ENCODE peak calls at places on chromosomes 3 and 15, in eight cellular contexts. One of them, this sample, is unnamed.

GRCh38 chr3:9324944-9325343 is 37.9 kb upstream of the THUMPD3 start:
- DNase-seq in CD8-positive, alpha-beta memory T cell: no peak
- DNase-seq in heart left ventricle: no peak
- DNase-seq in testis: no peak
- DNase-seq in fibroblast of lung: no peak
- DNase-seq in tibial nerve: no peak
- DNase-seq in AG04450: no peak
- DNase-seq in GM23338: no peak
- DNase-seq in this sample: no peak

GRCh38 chr15:39589193-39589814 is 8.4 kb downstream of the THBS1 start:
- DNase-seq in CD8-positive, alpha-beta memory T cell: no peak
- DNase-seq in heart left ventricle: no peak
- DNase-seq in testis: no peak
- DNase-seq in fibroblast of lung: no peak
- DNase-seq in tibial nerve: no peak
- DNase-seq in AG04450: no peak
- DNase-seq in GM23338: no peak
- DNase-seq in this sample: no peak

GRCh38 chr3:119302697-119303630 is 8.8 kb downstream of the ARHGAP31 start:
- DNase-seq in CD8-positive, alpha-beta memory T cell: no peak
- DNase-seq in heart left ventricle: no peak
- DNase-seq in testis: no peak
- DNase-seq in fibroblast of lung: no peak
- DNase-seq in tibial nerve: no peak
- DNase-seq in AG04450: no peak
- DNase-seq in GM23338: no peak
- DNase-seq in this sample: no peak

GRCh38 chr3:108221403-108221802 is 821 bp downstream of the IFT57 start:
- DNase-seq in CD8-positive, alpha-beta memory T cell: no peak
- DNase-seq in heart left ventricle: no peak
- DNase-seq in testis: no peak
- DNase-seq in fibroblast of lung: no peak
- DNase-seq in tibial nerve: no peak
- DNase-seq in AG04450: no peak
- DNase-seq in GM23338: no peak
- DNase-seq in this sample: peak

GRCh38 chr3:52682016-52682415 is 3.7 kb downstream of the PBRM1 start:
- DNase-seq in CD8-positive, alpha-beta memory T cell: no peak
- DNase-seq in heart left ventricle: peak
- DNase-seq in testis: peak
- DNase-seq in fibroblast of lung: peak
- DNase-seq in tibial nerve: no peak
- DNase-seq in AG04450: no peak
- DNase-seq in GM23338: peak
- DNase-seq in this sample: no peak

GRCh38 chr3:106533097-106533496 is 664.3 kb upstream of the CBLB start:
- DNase-seq in CD8-positive, alpha-beta memory T cell: no peak
- DNase-seq in heart left ventricle: no peak
- DNase-seq in testis: no peak
- DNase-seq in fibroblast of lung: no peak
- DNase-seq in tibial nerve: no peak
- DNase-seq in AG04450: no peak
- DNase-seq in GM23338: no peak
- DNase-seq in this sample: no peak

GRCh38 chr15:74843891-74844299 is 939 bp upstream of the ULK3 start:
- DNase-seq in CD8-positive, alpha-beta memory T cell: no peak
- DNase-seq in heart left ventricle: no peak
- DNase-seq in testis: no peak
- DNase-seq in fibroblast of lung: no peak
- DNase-seq in tibial nerve: no peak
- DNase-seq in AG04450: no peak
- DNase-seq in GM23338: no peak
- DNase-seq in this sample: no peak

GRCh38 chr15:42955518-42955917 is 34.9 kb upstream of the TTBK2 start:
- DNase-seq in CD8-positive, alpha-beta memory T cell: no peak
- DNase-seq in heart left ventricle: no peak
- DNase-seq in testis: no peak
- DNase-seq in fibroblast of lung: peak
- DNase-seq in tibial nerve: no peak
- DNase-seq in AG04450: peak
- DNase-seq in GM23338: no peak
- DNase-seq in this sample: no peak

GRCh38 chr15:25903024-25903581 is 40.0 kb upstream of the ATP10A start:
- DNase-seq in CD8-positive, alpha-beta memory T cell: no peak
- DNase-seq in heart left ventricle: no peak
- DNase-seq in testis: no peak
- DNase-seq in fibroblast of lung: peak
- DNase-seq in tibial nerve: no peak
- DNase-seq in AG04450: no peak
- DNase-seq in GM23338: no peak
- DNase-seq in this sample: no peak

GRCh38 chr3:123371859-123372767 is 76.8 kb downstream of the ADCY5 start:
- DNase-seq in CD8-positive, alpha-beta memory T cell: no peak
- DNase-seq in heart left ventricle: no peak
- DNase-seq in testis: no peak
- DNase-seq in fibroblast of lung: no peak
- DNase-seq in tibial nerve: no peak
- DNase-seq in AG04450: no peak
- DNase-seq in GM23338: no peak
- DNase-seq in this sample: no peak

DNA sequence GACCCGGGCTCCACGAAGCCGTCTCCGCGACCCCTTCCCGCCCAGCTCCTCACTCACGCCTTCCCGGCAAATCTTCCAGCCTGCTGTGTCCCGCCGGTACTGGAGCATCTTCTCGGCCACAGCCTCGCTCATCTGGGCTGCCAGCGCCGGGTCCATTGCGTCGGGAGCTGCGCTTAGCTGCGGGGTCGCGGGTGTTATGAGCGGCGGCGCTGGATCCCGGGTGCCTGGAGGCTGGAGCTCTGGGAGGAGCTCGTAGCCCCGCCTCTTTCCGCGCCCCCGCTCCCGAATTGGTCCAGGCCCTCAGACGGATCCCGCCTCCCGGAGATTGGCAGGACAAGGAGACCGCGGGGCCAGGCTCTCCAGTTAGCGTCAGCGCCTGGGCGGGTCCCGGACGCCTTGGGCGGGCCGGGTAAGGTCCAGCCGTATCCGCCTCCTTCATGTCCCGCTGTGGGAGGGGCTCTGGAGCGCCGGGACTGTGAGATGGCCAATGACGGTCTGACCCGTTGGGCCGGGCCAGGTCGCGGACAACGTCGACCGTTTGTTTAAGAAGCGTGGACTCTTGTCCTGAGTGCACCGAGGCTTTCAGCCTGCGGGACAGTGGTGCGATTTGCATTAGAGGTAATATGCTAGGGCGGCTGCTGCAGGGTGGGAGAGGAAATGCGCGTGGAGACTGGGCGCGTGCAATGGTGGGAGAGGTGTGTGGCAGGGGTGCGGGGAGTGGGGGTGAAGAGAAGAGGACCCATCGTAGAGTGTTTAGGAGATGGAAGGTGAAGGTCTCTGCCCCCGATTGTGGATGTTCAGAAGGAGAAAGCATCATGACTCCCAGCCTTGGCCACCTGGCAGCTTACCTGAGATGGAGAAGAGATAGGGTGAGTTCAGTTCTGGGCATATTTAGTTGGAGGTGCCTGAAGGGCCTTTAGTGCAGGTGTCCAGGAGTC is at the start of gene STARD5:
- DNase-seq in CD8-positive, alpha-beta memory T cell: peak
- DNase-seq in heart left ventricle: peak
- DNase-seq in testis: peak
- DNase-seq in fibroblast of lung: peak
- DNase-seq in tibial nerve: peak
- DNase-seq in AG04450: peak
- DNase-seq in GM23338: peak
- DNase-seq in this sample: peak
- H3K27ac ChIP-seq in CD8-positive, alpha-beta memory T cell: peak
- H3K27ac ChIP-seq in heart left ventricle: no peak
- H3K27ac ChIP-seq in testis: peak
- H3K27ac ChIP-seq in fibroblast of lung: peak
- H3K27ac ChIP-seq in tibial nerve: peak
- H3K27ac ChIP-seq in AG04450: peak
- H3K27ac ChIP-seq in GM23338: no peak
- H3K27ac ChIP-seq in this sample: no peak

GRCh38 chr3:148792540-148792939 is 35.1 kb upstream of the CPB1 start:
- DNase-seq in CD8-positive, alpha-beta memory T cell: no peak
- DNase-seq in heart left ventricle: no peak
- DNase-seq in testis: no peak
- DNase-seq in fibroblast of lung: no peak
- DNase-seq in tibial nerve: no peak
- DNase-seq in AG04450: no peak
- DNase-seq in GM23338: no peak
- DNase-seq in this sample: no peak

GRCh38 chr3:148790841-148791240 is 36.8 kb upstream of the CPB1 start:
- DNase-seq in CD8-positive, alpha-beta memory T cell: no peak
- DNase-seq in heart left ventricle: peak
- DNase-seq in testis: peak
- DNase-seq in fibroblast of lung: peak
- DNase-seq in tibial nerve: peak
- DNase-seq in AG04450: no peak
- DNase-seq in GM23338: no peak
- DNase-seq in this sample: no peak

GRCh38 chr3:148790370-148790769 is 37.2 kb upstream of the CPB1 start:
- DNase-seq in CD8-positive, alpha-beta memory T cell: no peak
- DNase-seq in heart left ventricle: no peak
- DNase-seq in testis: no peak
- DNase-seq in fibroblast of lung: no peak
- DNase-seq in tibial nerve: no peak
- DNase-seq in AG04450: no peak
- DNase-seq in GM23338: no peak
- DNase-seq in this sample: no peak

GRCh38 chr3:148791955-148792354 is 35.7 kb upstream of the CPB1 start:
- DNase-seq in CD8-positive, alpha-beta memory T cell: no peak
- DNase-seq in heart left ventricle: no peak
- DNase-seq in testis: no peak
- DNase-seq in fibroblast of lung: no peak
- DNase-seq in tibial nerve: no peak
- DNase-seq in AG04450: no peak
- DNase-seq in GM23338: no peak
- DNase-seq in this sample: peak

GRCh38 chr3:148791296-148791695 is 36.3 kb upstream of the CPB1 start:
- DNase-seq in CD8-positive, alpha-beta memory T cell: no peak
- DNase-seq in heart left ventricle: peak
- DNase-seq in testis: no peak
- DNase-seq in fibroblast of lung: peak
- DNase-seq in tibial nerve: peak
- DNase-seq in AG04450: no peak
- DNase-seq in GM23338: no peak
- DNase-seq in this sample: no peak
- H3K27ac ChIP-seq in CD8-positive, alpha-beta memory T cell: no peak
- H3K27ac ChIP-seq in heart left ventricle: no peak
- H3K27ac ChIP-seq in testis: no peak
- H3K27ac ChIP-seq in fibroblast of lung: no peak
- H3K27ac ChIP-seq in tibial nerve: no peak
- H3K27ac ChIP-seq in AG04450: no peak
- H3K27ac ChIP-seq in GM23338: no peak
- H3K27ac ChIP-seq in this sample: no peak

GRCh38 chr3:11379824-11380281 is 107.7 kb downstream of the ATG7 start:
- DNase-seq in CD8-positive, alpha-beta memory T cell: no peak
- DNase-seq in heart left ventricle: no peak
- DNase-seq in testis: no peak
- DNase-seq in fibroblast of lung: peak
- DNase-seq in tibial nerve: no peak
- DNase-seq in AG04450: no peak
- DNase-seq in GM23338: no peak
- DNase-seq in this sample: no peak

GRCh38 chr3:11379238-11379823 is 107.1 kb downstream of the ATG7 start:
- DNase-seq in CD8-positive, alpha-beta memory T cell: no peak
- DNase-seq in heart left ventricle: no peak
- DNase-seq in testis: no peak
- DNase-seq in fibroblast of lung: peak
- DNase-seq in tibial nerve: no peak
- DNase-seq in AG04450: no peak
- DNase-seq in GM23338: peak
- DNase-seq in this sample: peak

GRCh38 chr3:11382146-11382545 is 109.9 kb downstream of the ATG7 start:
- DNase-seq in CD8-positive, alpha-beta memory T cell: no peak
- DNase-seq in heart left ventricle: no peak
- DNase-seq in testis: no peak
- DNase-seq in fibroblast of lung: no peak
- DNase-seq in tibial nerve: no peak
- DNase-seq in AG04450: no peak
- DNase-seq in GM23338: no peak
- DNase-seq in this sample: no peak

GRCh38 chr3:11381563-11381962 is 109.4 kb downstream of the ATG7 start:
- DNase-seq in CD8-positive, alpha-beta memory T cell: no peak
- DNase-seq in heart left ventricle: no peak
- DNase-seq in testis: no peak
- DNase-seq in fibroblast of lung: no peak
- DNase-seq in tibial nerve: no peak
- DNase-seq in AG04450: no peak
- DNase-seq in GM23338: no peak
- DNase-seq in this sample: peak

GRCh38 chr3:11380314-11380713 is 108.1 kb downstream of the ATG7 start:
- DNase-seq in CD8-positive, alpha-beta memory T cell: no peak
- DNase-seq in heart left ventricle: no peak
- DNase-seq in testis: no peak
- DNase-seq in fibroblast of lung: peak
- DNase-seq in tibial nerve: no peak
- DNase-seq in AG04450: no peak
- DNase-seq in GM23338: no peak
- DNase-seq in this sample: no peak
- H3K27ac ChIP-seq in CD8-positive, alpha-beta memory T cell: no peak
- H3K27ac ChIP-seq in heart left ventricle: no peak
- H3K27ac ChIP-seq in testis: peak
- H3K27ac ChIP-seq in fibroblast of lung: peak
- H3K27ac ChIP-seq in tibial nerve: peak
- H3K27ac ChIP-seq in AG04450: no peak
- H3K27ac ChIP-seq in GM23338: no peak
- H3K27ac ChIP-seq in this sample: peak

GRCh38 chr15:84765675-84766074 is 17.3 kb downstream of the ZNF592 start:
- DNase-seq in CD8-positive, alpha-beta memory T cell: no peak
- DNase-seq in heart left ventricle: no peak
- DNase-seq in testis: no peak
- DNase-seq in fibroblast of lung: no peak
- DNase-seq in tibial nerve: no peak
- DNase-seq in AG04450: no peak
- DNase-seq in GM23338: no peak
- DNase-seq in this sample: no peak

GRCh38 chr15:84762840-84763572 is 14.6 kb downstream of the ZNF592 start:
- DNase-seq in CD8-positive, alpha-beta memory T cell: no peak
- DNase-seq in heart left ventricle: no peak
- DNase-seq in testis: no peak
- DNase-seq in fibroblast of lung: no peak
- DNase-seq in tibial nerve: no peak
- DNase-seq in AG04450: no peak
- DNase-seq in GM23338: no peak
- DNase-seq in this sample: no peak

GRCh38 chr15:84764989-84765388 is 16.6 kb downstream of the ZNF592 start:
- DNase-seq in CD8-positive, alpha-beta memory T cell: no peak
- DNase-seq in heart left ventricle: no peak
- DNase-seq in testis: no peak
- DNase-seq in fibroblast of lung: no peak
- DNase-seq in tibial nerve: no peak
- DNase-seq in AG04450: no peak
- DNase-seq in GM23338: no peak
- DNase-seq in this sample: no peak

GRCh38 chr15:84764585-84764984 is 16.2 kb downstream of the ZNF592 start:
- DNase-seq in CD8-positive, alpha-beta memory T cell: no peak
- DNase-seq in heart left ventricle: no peak
- DNase-seq in testis: no peak
- DNase-seq in fibroblast of lung: no peak
- DNase-seq in tibial nerve: no peak
- DNase-seq in AG04450: no peak
- DNase-seq in GM23338: no peak
- DNase-seq in this sample: no peak

GRCh38 chr15:84766461-84767005 is 18.1 kb downstream of the ZNF592 start:
- DNase-seq in CD8-positive, alpha-beta memory T cell: no peak
- DNase-seq in heart left ventricle: no peak
- DNase-seq in testis: no peak
- DNase-seq in fibroblast of lung: no peak
- DNase-seq in tibial nerve: no peak
- DNase-seq in AG04450: no peak
- DNase-seq in GM23338: no peak
- DNase-seq in this sample: no peak
- H3K27ac ChIP-seq in CD8-positive, alpha-beta memory T cell: no peak
- H3K27ac ChIP-seq in heart left ventricle: no peak
- H3K27ac ChIP-seq in testis: no peak
- H3K27ac ChIP-seq in fibroblast of lung: no peak
- H3K27ac ChIP-seq in tibial nerve: no peak
- H3K27ac ChIP-seq in AG04450: no peak
- H3K27ac ChIP-seq in GM23338: peak
- H3K27ac ChIP-seq in this sample: no peak